ENCODE peak calls at places on chromosomes 3 and 15, in nine cellular contexts. I is HTR-8/SVneo; Y is amygdala; U is stimulated activated CD4-positive, alpha-beta T cell treated with anti-CD3 and anti-CD28 coated beads, Interleukin-4, amount 100 ng/mL, for 1 hour; C is CD8-positive, alpha-beta T cell; H is mucosa of gallbladder; O is astrocyte; V is activated T-helper 9 cell treated with anti-CD3 and anti-CD28 coated beads, Interleukin-2, amount 50 U/mL, for 16 hours; E is A549. S is an unnamed sample.

GRCh38 chr3:134333522-134334181 is 40.6 kb downstream of the AMOTL2 start:
- DNase-seq in O (peak), Y (no peak), H (no peak), I (peak), V (no peak), C (no peak), U (no peak), E (peak), S (no peak)

GRCh38 chr3:188693435-188693834 is 478.3 kb upstream of the TPRG1 start:
- DNase-seq in H (no peak), Y (no peak), E (no peak), C (no peak), U (no peak), O (no peak), I (no peak), V (no peak), S (no peak)

GRCh38 chr3:29268651-29269050 is 12.2 kb upstream of the RBMS3 start:
- DNase-seq in C (no peak), U (no peak), I (no peak), Y (no peak), V (no peak), H (no peak), O (no peak), E (no peak), S (no peak)

GRCh38 chr3:12287727-12288465 is 974 bp upstream of the PPARG start:
- DNase-seq in E (peak), U (no peak), I (peak), O (no peak), C (no peak), V (no peak), H (peak), Y (no peak), S (no peak)

GRCh38 chr15:27617013-27617412 is 482.1 kb downstream of the OCA2 start:
- DNase-seq in I (no peak), O (no peak), Y (no peak), C (no peak), H (no peak), U (no peak), E (no peak), V (no peak), S (no peak)

GRCh38 chr15:64883097-64883581 is 28.6 kb upstream of the ANKDD1A start:
- DNase-seq in V (no peak), C (no peak), I (no peak), U (no peak), H (no peak), O (no peak), E (no peak), Y (no peak), S (peak)

GRCh38 chr3:165256554-165256953 is 60.4 kb upstream of the SLITRK3 start:
- DNase-seq in Y (no peak), I (no peak), C (no peak), H (no peak), V (no peak), O (no peak), U (no peak), E (peak), S (no peak)

GRCh38 chr15:70503073-70503745 is 260.1 kb downstream of the UACA start:
- DNase-seq in H (no peak), E (no peak), O (no peak), C (no peak), Y (no peak), U (no peak), V (no peak), I (no peak), S (no peak)

GRCh38 chr3:31523543-31523942 is 9.2 kb upstream of the STT3B start:
- DNase-seq in I (no peak), H (no peak), U (no peak), O (no peak), V (no peak), Y (no peak), E (no peak), C (no peak), S (no peak)

GRCh38 chr3:46666471-46666845 is 27.0 kb downstream of the ALS2CL start:
- DNase-seq in U (no peak), I (no peak), V (no peak), E (no peak), Y (no peak), O (no peak), H (no peak), C (no peak), S (no peak)

GRCh38 chr3:86793786-86794185 is 197.2 kb downstream of the VGLL3 start:
- DNase-seq in V (no peak), I (peak), E (peak), U (no peak), H (no peak), C (no peak), Y (no peak), O (peak), S (peak)

GRCh38 chr15:99100245-99101173 is 4.4 kb upstream of the SYNM start:
- DNase-seq in U (peak), O (peak), V (no peak), E (peak), I (peak), C (no peak), Y (peak), H (peak), S (peak)

GRCh38 chr3:106688463-106688862 is 688.8 kb upstream of the CCDC54 start:
- DNase-seq in E (peak), H (no peak), I (peak), U (no peak), V (no peak), O (peak), C (no peak), Y (no peak), S (peak)

GRCh38 chr3:104474011-104474410 is 892.7 kb upstream of the ALCAM start:
- DNase-seq in I (no peak), V (no peak), C (no peak), U (no peak), E (no peak), H (no peak), Y (no peak), O (no peak), S (no peak)

GRCh38 chr3:114745322-114746240 is 401.5 kb downstream of the ZBTB20 start:
- DNase-seq in I (no peak), E (peak), V (no peak), U (no peak), H (peak), Y (no peak), C (no peak), O (peak), S (peak)

GRCh38 chr3:197748597-197749314 is 927 bp upstream of the FYTTD1 start:
- DNase-seq in Y (no peak), I (no peak), V (no peak), C (no peak), O (peak), H (no peak), E (no peak), U (no peak), S (no peak)

GRCh38 chr3:46338840-46339239 is 15.1 kb upstream of the CCR2 start:
- DNase-seq in V (no peak), O (no peak), E (no peak), Y (no peak), U (no peak), I (no peak), C (no peak), H (no peak), S (no peak)

GRCh38 chr3:7309707-7310106 is 448.8 kb downstream of the GRM7 start:
- DNase-seq in V (no peak), U (no peak), C (no peak), I (no peak), H (peak), O (peak), E (no peak), Y (peak), S (no peak)

GRCh38 chr3:174820885-174821284 is 38.2 kb upstream of the NAALADL2 start:
- DNase-seq in Y (no peak), E (no peak), I (no peak), O (no peak), U (no peak), V (no peak), H (no peak), C (no peak), S (no peak)

GRCh38 chr3:185365281-185366211 is 2.6 kb downstream of the MAP3K13 start:
- DNase-seq in O (no peak), Y (no peak), E (no peak), V (no peak), H (peak), U (no peak), C (no peak), I (no peak), S (no peak)

GRCh38 chr3:107242579-107242978 is 134.7 kb upstream of the CCDC54 start:
- DNase-seq in O (no peak), E (no peak), H (no peak), U (no peak), I (no peak), V (no peak), C (no peak), Y (no peak), S (no peak)

GRCh38 chr3:137263982-137264777 is 306.4 kb downstream of the IL20RB start:
- DNase-seq in I (no peak), H (no peak), E (no peak), V (no peak), C (no peak), Y (no peak), U (no peak), O (no peak), S (no peak)

GRCh38 chr3:69433938-69434263 is 48.0 kb upstream of the FRMD4B start:
- DNase-seq in V (no peak), O (peak), C (no peak), Y (no peak), U (no peak), H (no peak), E (peak), I (no peak), S (no peak)

GRCh38 chr3:126781889-126782491 is 78.0 kb downstream of the CHCHD6 start:
- DNase-seq in E (no peak), Y (no peak), H (no peak), C (no peak), U (no peak), V (no peak), O (peak), I (no peak), S (peak)

GRCh38 chr3:23594066-23594465 is 211.7 kb upstream of the UBE2E1 start:
- DNase-seq in U (no peak), I (no peak), H (no peak), O (peak), C (no peak), V (no peak), Y (no peak), E (no peak), S (no peak)

GRCh38 chr3:64575211-64575844 is 112.5 kb downstream of the ADAMTS9 start:
- DNase-seq in Y (no peak), V (no peak), H (no peak), I (peak), E (peak), C (no peak), U (no peak), O (no peak), S (peak)

GRCh38 chr3:71060536-71060935 is 523.0 kb downstream of the FOXP1 start:
- DNase-seq in U (no peak), O (no peak), C (no peak), V (no peak), E (no peak), Y (no peak), H (no peak), I (no peak), S (no peak)

GRCh38 chr15:77693576-77693975 is 60.9 kb upstream of the LINGO1 start:
- DNase-seq in U (no peak), I (no peak), Y (no peak), O (no peak), V (no peak), C (no peak), H (no peak), E (no peak), S (no peak)

GRCh38 chr3:185498503-185499396 is at the start of gene TMEM41A:
- DNase-seq in V (peak), O (peak), E (peak), U (peak), I (peak), C (peak), Y (peak), H (peak), S (peak)

GRCh38 chr3:156728267-156728985 is 54.0 kb downstream of the TIPARP start:
- DNase-seq in E (peak), O (no peak), C (no peak), Y (no peak), H (no peak), U (no peak), V (no peak), I (no peak), S (no peak)

GRCh38 chr3:50231581-50231980 is 4.4 kb upstream of the GNAI2 start:
- DNase-seq in U (no peak), V (no peak), I (no peak), Y (no peak), O (no peak), E (no peak), H (no peak), C (no peak), S (no peak)

GRCh38 chr3:71693641-71694040 is 31.6 kb downstream of the EIF4E3 start:
- DNase-seq in C (no peak), O (no peak), H (no peak), I (no peak), E (no peak), Y (no peak), V (no peak), U (no peak), S (no peak)